ENCODE peak calls at places on chromosomes 1 and 21, in six cellular contexts. K is CD8-positive, alpha-beta T cell; O is psoas muscle; N is A549; E is left ventricle myocardium inferior; U is PC-3. C is an unnamed sample. For H3K4me1, the result is how much of the 10 kb centered on the place peaks cover.

GRCh38 chr1:1624443-1625403 is 7.2 kb upstream of the MMP23B start:
- DNase-seq in K (peak), O (peak), N (no peak), E (peak), U (no peak), C (no peak)

GRCh38 chr1:26994772-26995625 is 1.5 kb downstream of the TRNP1 start:
- DNase-seq in K (no peak), O (no peak), N (no peak), E (no peak), U (peak), C (no peak)

GRCh38 chr1:232140419-232141166 is 489.3 kb downstream of the SIPA1L2 start:
- DNase-seq in K (no peak), O (no peak), N (no peak), E (no peak), U (no peak), C (no peak)

GRCh38 chr1:22110016-22110415 is 32.9 kb downstream of the WNT4 start:
- DNase-seq in K (no peak), O (no peak), N (no peak), E (no peak), U (no peak), C (no peak)

GRCh38 chr1:203167026-203167912 is 8.4 kb downstream of the MYBPH start:
- DNase-seq in K (no peak), O (no peak), N (no peak), E (no peak), U (no peak), C (no peak)

GRCh38 chr1:245822997-245823396 is 668.2 kb downstream of the KIF26B start:
- DNase-seq in K (no peak), O (no peak), N (peak), E (no peak), U (peak), C (no peak)

GRCh38 chr1:207223162-207223561 is 98.3 kb upstream of the CD55 start:
- DNase-seq in K (no peak), O (no peak), N (no peak), E (no peak), U (peak), C (no peak)

GRCh38 chr21:42471716-42472330 is 24.2 kb downstream of the RSPH1 start:
- DNase-seq in K (no peak), O (no peak), N (no peak), E (no peak), U (no peak), C (no peak)

GRCh38 chr1:87151500-87152421 is 176.9 kb upstream of the LMO4 start:
- DNase-seq in K (no peak), O (peak), N (no peak), E (peak), U (no peak), C (no peak)

GRCh38 chr1:152167835-152168534 is 9.0 kb upstream of the RPTN start:
- DNase-seq in K (no peak), O (no peak), N (peak), E (no peak), U (peak), C (no peak)

GRCh38 chr1:109483658-109484518 is at the start of gene ATXN7L2:
- DNase-seq in K (peak), O (peak), N (peak), E (peak), U (peak), C (peak)

GRCh38 chr1:168112673-168113305 is 23.9 kb downstream of the GPR161 start:
- DNase-seq in K (no peak), O (no peak), N (peak), E (no peak), U (peak), C (no peak)

GRCh38 chr1:103859721-103860120 is 110.0 kb downstream of the AMY1C start:
- DNase-seq in K (no peak), O (no peak), N (no peak), E (no peak), U (peak), C (no peak)

GRCh38 chr1:60415696-60416095 is 342.1 kb upstream of the C1orf87 start:
- DNase-seq in K (no peak), O (no peak), N (no peak), E (no peak), U (no peak), C (no peak)

GRCh38 chr1:23524716-23525401 is 6.2 kb downstream of the E2F2 start:
- DNase-seq in K (peak), O (no peak), N (no peak), E (no peak), U (peak), C (peak)

GRCh38 chr1:222616535-222616934 is 1.4 kb upstream of the MIA3 start:
- DNase-seq in K (no peak), O (no peak), N (peak), E (no peak), U (no peak), C (no peak)

GRCh38 chr1:120179420-120180348 is 3.4 kb upstream of the SEC22B start:
- DNase-seq in K (no peak), O (no peak), N (no peak), E (no peak), U (peak), C (no peak)

GRCh38 chr1:223708001-223708359 is 4.4 kb upstream of the CAPN2 start:
- DNase-seq in K (no peak), O (no peak), N (peak), E (no peak), U (no peak), C (no peak)

GRCh38 chr1:181475580-181475979 is 7.7 kb upstream of the CACNA1E start:
- DNase-seq in K (no peak), O (no peak), N (no peak), E (no peak), U (no peak), C (no peak)

GRCh38 chr1:12438349-12438924 is 179.6 kb downstream of the DHRS3 start:
- DNase-seq in K (peak), O (no peak), N (no peak), E (no peak), U (peak), C (peak)

GRCh38 chr1:68363346-68363745 is 86.4 kb downstream of the RPE65 start:
- DNase-seq in K (no peak), O (no peak), N (no peak), E (no peak), U (peak), C (no peak)

GRCh38 chr1:99849413-99849743 is 783 bp upstream of the AGL start:
- DNase-seq in K (no peak), O (no peak), N (peak), E (no peak), U (no peak), C (no peak)

GRCh38 chr1:230977781-230978490 is 725 bp downstream of the TTC13 start:
- DNase-seq in K (peak), O (peak), N (peak), E (peak), U (peak), C (peak)

GRCh38 chr1:167654975-167655575 is 25.0 kb downstream of the RCSD1 start:
- DNase-seq in K (no peak), O (no peak), N (no peak), E (peak), U (no peak), C (no peak)

GRCh38 chr1:190170321-190170720 is 307.3 kb downstream of the BRINP3 start:
- DNase-seq in K (no peak), O (no peak), N (no peak), E (no peak), U (peak), C (no peak)

GRCh38 chr1:61287014-61287413 is 204.7 kb downstream of the NFIA start:
- DNase-seq in K (no peak), O (no peak), N (no peak), E (no peak), U (peak), C (no peak)

GRCh38 chr1:93600663-93601062 is 81.0 kb downstream of the BCAR3 start:
- DNase-seq in K (no peak), O (peak), N (no peak), E (no peak), U (no peak), C (no peak)

GRCh38 chr1:231279081-231279480 is 38.1 kb downstream of the GNPAT start:
- DNase-seq in K (no peak), O (no peak), N (no peak), E (no peak), U (peak), C (no peak)

GRCh38 chr1:232950919-232951579 is 638 bp downstream of the NTPCR start:
- DNase-seq in K (peak), O (no peak), N (peak), E (no peak), U (peak), C (peak)

GRCh38 chr1:168266644-168267186 is 14.0 kb upstream of the TBX19 start:
- DNase-seq in K (no peak), O (no peak), N (no peak), E (no peak), U (peak), C (no peak)

DNA sequence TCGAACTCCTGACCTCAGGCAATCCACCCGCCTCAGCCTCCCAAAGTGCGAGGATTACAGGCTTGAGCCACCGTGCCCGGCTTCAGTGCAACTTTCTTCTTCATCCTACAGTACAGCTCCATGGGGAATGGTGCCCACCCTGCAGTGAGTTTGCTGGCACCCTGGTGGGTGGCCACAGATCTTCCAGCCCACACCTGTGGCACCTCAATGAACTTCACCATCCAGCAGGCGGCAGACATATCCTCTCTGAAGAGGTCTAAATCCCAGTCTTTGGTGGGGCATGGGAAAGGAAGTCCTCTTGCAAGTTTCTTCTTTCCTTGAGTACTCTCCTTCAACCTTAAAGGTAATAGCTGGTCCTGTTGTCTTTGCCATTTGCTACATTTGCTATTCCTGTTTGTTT is 18.1 kb upstream of the ZBTB8A start:
- DNase-seq in K (no peak), O (no peak), N (peak), E (no peak), U (peak), C (no peak)
- H3K4me3 ChIP-seq in K (no peak), O (peak), N (peak), E (peak), U (peak), C (no peak)

GRCh38 chr1:155063550-155064108 is at the start of gene EFNA4:
- DNase-seq in K (peak), O (peak), N (peak), E (peak), U (peak), C (peak)
- H3K4me1 ChIP-seq in K (under half), O (under half), N (under half), E (under half), U (under half), C (under half)

GRCh38 chr21:30146558-30147282 is 19.9 kb downstream of the CLDN17 start:
- DNase-seq in K (no peak), O (no peak), N (no peak), E (no peak), U (peak), C (no peak)
- H3K27ac ChIP-seq in K (no peak), O (no peak), N (no peak), E (no peak), U (peak), C (no peak)

GRCh38 chr1:172674831-172675613 is 16.1 kb downstream of the FASLG start:
- DNase-seq in K (no peak), O (no peak), N (no peak), E (no peak), U (no peak), C (no peak)

GRCh38 chr1:172682812-172683211 is 23.9 kb downstream of the FASLG start:
- DNase-seq in K (no peak), O (no peak), N (no peak), E (no peak), U (no peak), C (no peak)

GRCh38 chr1:172680244-172680643 is 21.3 kb downstream of the FASLG start:
- DNase-seq in K (no peak), O (no peak), N (no peak), E (no peak), U (peak), C (no peak)

GRCh38 chr1:172680733-172681275 is 21.9 kb downstream of the FASLG start:
- DNase-seq in K (no peak), O (no peak), N (no peak), E (no peak), U (no peak), C (no peak)

DNA sequence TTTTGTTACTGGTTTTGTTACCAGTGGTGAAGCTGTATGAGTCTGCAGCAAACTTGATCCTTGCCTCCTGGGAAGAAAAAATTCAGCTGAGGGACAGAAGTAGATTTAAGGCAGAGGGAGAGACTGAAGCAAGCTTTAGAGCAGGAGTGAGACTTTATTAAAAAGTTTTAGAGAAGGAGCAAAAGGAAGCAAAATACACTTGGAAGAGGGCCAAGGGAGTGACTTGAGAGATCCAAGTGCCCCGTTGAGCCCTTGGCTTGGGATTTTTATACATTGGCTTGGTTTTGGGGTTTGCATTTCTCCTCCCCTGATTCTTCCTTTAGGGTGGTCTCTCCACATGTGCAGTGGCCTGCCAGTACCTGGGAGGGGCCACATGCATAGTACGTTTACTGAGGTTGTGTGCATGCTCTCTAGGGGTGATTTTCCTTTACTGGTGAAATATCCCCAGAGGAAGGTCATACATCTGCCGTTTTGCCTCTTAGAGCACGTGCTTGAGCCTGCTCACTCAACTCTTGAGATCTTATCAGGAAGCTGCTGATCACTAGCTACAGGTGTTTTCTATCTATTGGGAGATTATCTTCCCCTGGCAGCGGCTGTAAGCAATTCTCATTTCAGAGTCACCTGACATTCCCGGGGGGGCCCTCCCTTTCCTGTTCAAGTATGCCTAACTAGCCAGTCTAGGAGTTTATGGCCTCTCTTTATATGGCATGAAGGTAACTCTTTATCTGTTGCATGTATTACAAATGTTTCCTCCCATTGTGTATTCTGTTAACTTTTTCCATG is 20.3 kb downstream of the FASLG start:
- DNase-seq in K (no peak), O (no peak), N (no peak), E (no peak), U (no peak), C (no peak)
- H3K4me3 ChIP-seq in K (no peak), O (no peak), N (no peak), E (no peak), U (no peak), C (no peak)

GRCh38 chr1:201013031-201013485 is 10.5 kb downstream of the KIF21B start:
- DNase-seq in K (no peak), O (no peak), N (no peak), E (no peak), U (peak), C (no peak)

GRCh38 chr1:201016211-201016651 is 7.3 kb downstream of the KIF21B start:
- DNase-seq in K (no peak), O (no peak), N (no peak), E (peak), U (peak), C (no peak)

GRCh38 chr1:201015551-201016091 is 7.9 kb downstream of the KIF21B start:
- DNase-seq in K (no peak), O (no peak), N (no peak), E (no peak), U (no peak), C (no peak)

GRCh38 chr1:201013991-201014815 is 9.3 kb downstream of the KIF21B start:
- DNase-seq in K (no peak), O (no peak), N (no peak), E (no peak), U (no peak), C (no peak)

GRCh38 chr1:201014816-201015200 is 8.7 kb downstream of the KIF21B start:
- DNase-seq in K (no peak), O (no peak), N (no peak), E (no peak), U (no peak), C (no peak)
- H3K4me1 ChIP-seq in K (half or more), O (under half), N (half or more), E (under half), U (under half), C (half or more)

DNA sequence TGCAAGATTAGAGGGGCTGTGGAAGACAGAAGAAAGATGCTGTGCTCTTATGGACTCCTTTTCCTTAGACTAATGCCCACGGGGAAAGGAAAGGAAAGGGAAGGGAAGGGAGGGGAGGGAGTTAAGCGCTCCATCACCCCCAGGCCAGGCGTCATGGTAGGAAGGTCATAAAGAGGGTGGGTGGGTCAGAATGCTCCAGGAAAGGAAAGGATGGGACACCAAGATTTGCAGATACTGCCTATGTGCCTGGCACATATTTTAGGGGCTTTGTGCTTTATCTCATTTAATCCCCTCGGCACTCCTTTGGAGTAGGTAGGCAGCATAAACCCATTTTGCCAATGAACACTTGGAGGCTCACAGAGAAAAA is 41.4 kb downstream of the MAB21L3 start:
- DNase-seq in K (no peak), O (no peak), N (no peak), E (no peak), U (no peak), C (no peak)
- H3K27ac ChIP-seq in K (no peak), O (no peak), N (peak), E (peak), U (no peak), C (no peak)

GRCh38 chr1:159051436-159051835 is 25.1 kb downstream of the AIM2 start:
- DNase-seq in K (no peak), O (no peak), N (no peak), E (no peak), U (no peak), C (no peak)

GRCh38 chr1:159054427-159054826 is 22.1 kb downstream of the AIM2 start:
- DNase-seq in K (no peak), O (no peak), N (no peak), E (no peak), U (no peak), C (no peak)

GRCh38 chr1:159056069-159056698 is 20.4 kb downstream of the AIM2 start:
- DNase-seq in K (no peak), O (no peak), N (no peak), E (no peak), U (no peak), C (no peak)

GRCh38 chr1:159058751-159059150 is 17.8 kb downstream of the AIM2 start:
- DNase-seq in K (no peak), O (no peak), N (no peak), E (no peak), U (no peak), C (no peak)

DNA sequence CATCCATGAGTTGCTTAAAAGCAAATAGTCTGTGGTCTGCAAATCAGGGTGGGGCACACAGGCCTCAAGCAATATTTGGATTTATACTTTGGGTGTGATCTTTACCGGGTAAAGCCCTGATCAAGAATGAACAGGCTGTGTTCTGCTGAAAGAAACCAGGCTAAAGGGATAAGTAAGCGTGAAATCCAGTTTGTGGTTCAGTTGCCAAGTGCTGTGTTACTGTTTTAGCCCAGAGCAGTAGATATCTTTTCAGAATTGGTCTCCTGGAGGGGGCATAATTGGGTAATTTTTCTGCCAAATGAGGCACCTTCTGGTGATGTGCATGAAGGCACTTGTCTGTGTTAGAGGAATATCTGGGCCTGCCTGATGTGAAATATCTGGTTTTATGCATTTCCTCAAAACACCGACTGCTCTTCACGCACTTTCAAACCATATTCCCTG is 21.4 kb downstream of the AIM2 start:
- DNase-seq in K (no peak), O (no peak), N (no peak), E (no peak), U (no peak), C (no peak)
- H3K4me3 ChIP-seq in K (no peak), O (no peak), N (no peak), E (no peak), U (no peak), C (no peak)

GRCh38 chr1:64866689-64867088 is 99.7 kb downstream of the JAK1 start:
- DNase-seq in K (no peak), O (no peak), N (no peak), E (no peak), U (no peak), C (no peak)

GRCh38 chr1:64864018-64864945 is 102.1 kb downstream of the JAK1 start:
- DNase-seq in K (peak), O (peak), N (peak), E (peak), U (peak), C (peak)

GRCh38 chr1:64861611-64862010 is 104.7 kb downstream of the JAK1 start:
- DNase-seq in K (no peak), O (no peak), N (peak), E (no peak), U (peak), C (no peak)

GRCh38 chr1:64867266-64867665 is 99.1 kb downstream of the JAK1 start:
- DNase-seq in K (no peak), O (no peak), N (no peak), E (no peak), U (no peak), C (no peak)

GRCh38 chr1:64865105-64865757 is 101.1 kb downstream of the JAK1 start:
- DNase-seq in K (no peak), O (no peak), N (no peak), E (no peak), U (no peak), C (no peak)
- H3K4me1 ChIP-seq in K (under half), O (under half), N (under half), E (under half), U (under half), C (under half)

C was measured in CD4-positive, alpha-beta memory T cell.